ENCODE peak calls at places on chromosomes 2 and 18, in four cellular contexts. N, V, D and A are unnamed samples.

GRCh38 chr2:239561448-239562001 is 160.7 kb upstream of the HDAC4 start:
- DNase-seq in D (no peak), V (no peak), N (no peak), A (no peak)

GRCh38 chr18:56841836-56842235 is 190.7 kb downstream of the WDR7 start:
- DNase-seq in V (no peak), D (no peak), N (no peak), A (no peak)

GRCh38 chr2:130353291-130354134 is 2.3 kb upstream of the PTPN18 start:
- DNase-seq in D (no peak), V (no peak), N (no peak), A (no peak)

GRCh38 chr2:105186967-105187498 is 54.5 kb upstream of the GPR45 start:
- DNase-seq in N (no peak), D (no peak), V (no peak), A (no peak)

GRCh38 chr2:26816893-26817292 is 31.0 kb downstream of the CENPA start:
- DNase-seq in N (peak; percentile 59), V (peak; percentile 23), D (no peak), A (peak; percentile 46)

GRCh38 chr2:10385501-10385900 is 62.6 kb downstream of the ODC1 start:
- DNase-seq in D (no peak), V (no peak), N (no peak), A (no peak)

GRCh38 chr2:108354171-108354570 is 23.6 kb upstream of the SULT1C4 start:
- DNase-seq in D (no peak), N (no peak), V (no peak), A (no peak)

GRCh38 chr18:25351773-25352628 is at the start of gene ZNF521:
- DNase-seq in N (peak; percentile 18), V (peak; percentile 91), D (peak; percentile 40), A (peak; percentile 68)

GRCh38 chr2:1607971-1608688 is 136.2 kb downstream of the PXDN start:
- DNase-seq in D (no peak), N (no peak), V (no peak), A (no peak)

GRCh38 chr2:26772064-26773001 is 8.2 kb downstream of the SLC35F6 start:
- DNase-seq in D (peak; percentile 83), N (no peak), V (peak; percentile 57), A (peak; percentile 82)

GRCh38 chr2:44016282-44016681 is 20.5 kb upstream of the LRPPRC start:
- DNase-seq in V (peak; percentile 38), D (peak; percentile 62), N (no peak), A (peak; percentile 71)

GRCh38 chr2:133641497-133641896 is 73.2 kb upstream of the NCKAP5 start:
- DNase-seq in N (peak; percentile 55), D (no peak), V (no peak), A (peak; percentile 96)

GRCh38 chr2:19349911-19350677 is 8.3 kb downstream of the OSR1 start:
- DNase-seq in D (peak; percentile 27), V (peak; percentile 64), N (peak; percentile 29), A (no peak)

GRCh38 chr18:28176933-28177827 is at the start of gene CDH2:
- DNase-seq in N (no peak), D (peak; percentile 77), V (no peak), A (peak; percentile 59)

GRCh38 chr2:118309201-118310015 is 221.1 kb downstream of the INSIG2 start:
- DNase-seq in V (no peak), N (no peak), D (no peak), A (no peak)

GRCh38 chr2:39059366-39059952 is 61.4 kb downstream of the SOS1 start:
- DNase-seq in V (no peak), N (peak; percentile 18), D (peak; percentile 62), A (no peak)

GRCh38 chr18:34222025-34222395 is 2.7 kb downstream of the NOL4 start:
- DNase-seq in N (no peak), D (no peak), V (no peak), A (no peak)

GRCh38 chr18:39453882-39454281 is 1888.3 kb upstream of the CELF4 start:
- DNase-seq in D (peak; percentile 30), N (no peak), V (no peak), A (no peak)

GRCh38 chr2:240626531-240627300 is 1.4 kb downstream of the GPR35 start:
- DNase-seq in N (no peak), V (no peak), D (peak; percentile 92), A (no peak)

GRCh38 chr2:120598416-120598815 is 137.3 kb upstream of the GLI2 start:
- DNase-seq in V (no peak), D (no peak), N (no peak), A (no peak)

GRCh38 chr2:72150961-72151356 is 3.3 kb upstream of the CYP26B1 start:
- DNase-seq in D (no peak), V (no peak), N (no peak), A (no peak)

GRCh38 chr2:85765081-85765731 is 11.4 kb downstream of the ATOH8 start:
- DNase-seq in D (no peak), V (no peak), N (no peak), A (no peak)

GRCh38 chr18:22221350-22221749 is 52.0 kb downstream of the GATA6 start:
- DNase-seq in N (no peak), V (no peak), D (no peak), A (no peak)

GRCh38 chr2:222283634-222284033 is 15.2 kb downstream of the PAX3 start:
- DNase-seq in N (no peak), V (no peak), D (no peak), A (no peak)

GRCh38 chr18:22504665-22505064 is 87.0 kb upstream of the CTAGE1 start:
- DNase-seq in N (no peak), V (no peak), D (no peak), A (no peak)

GRCh38 chr18:53795061-53795460 is 429.4 kb downstream of the MBD2 start:
- DNase-seq in N (no peak), D (no peak), V (no peak), A (no peak)

GRCh38 chr2:96763511-96764252 is 3.0 kb downstream of the CNNM4 start:
- DNase-seq in N (no peak), V (peak; percentile 68), D (peak; percentile 49), A (peak; percentile 44)

GRCh38 chr2:136386046-136386445 is 268.1 kb upstream of the CXCR4 start:
- DNase-seq in V (no peak), D (no peak), N (no peak), A (no peak)

GRCh38 chr2:136381245-136381644 is 263.3 kb upstream of the CXCR4 start:
- DNase-seq in V (no peak), N (no peak), D (no peak), A (no peak)

GRCh38 chr2:136381722-136382633 is 264.0 kb upstream of the CXCR4 start:
- DNase-seq in D (no peak), N (no peak), V (no peak), A (no peak)

GRCh38 chr2:136383161-136383560 is 265.2 kb upstream of the CXCR4 start:
- DNase-seq in N (no peak), V (no peak), D (no peak), A (no peak)

GRCh38 chr2:136384541-136385303 is 266.8 kb upstream of the CXCR4 start:
- DNase-seq in D (peak; percentile 35), V (peak; percentile 20), N (peak; percentile 39), A (peak; percentile 67)
- TF ChIP-seq JUND in D (no peak), V (no peak), N (no peak), A (no peak)

DNA sequence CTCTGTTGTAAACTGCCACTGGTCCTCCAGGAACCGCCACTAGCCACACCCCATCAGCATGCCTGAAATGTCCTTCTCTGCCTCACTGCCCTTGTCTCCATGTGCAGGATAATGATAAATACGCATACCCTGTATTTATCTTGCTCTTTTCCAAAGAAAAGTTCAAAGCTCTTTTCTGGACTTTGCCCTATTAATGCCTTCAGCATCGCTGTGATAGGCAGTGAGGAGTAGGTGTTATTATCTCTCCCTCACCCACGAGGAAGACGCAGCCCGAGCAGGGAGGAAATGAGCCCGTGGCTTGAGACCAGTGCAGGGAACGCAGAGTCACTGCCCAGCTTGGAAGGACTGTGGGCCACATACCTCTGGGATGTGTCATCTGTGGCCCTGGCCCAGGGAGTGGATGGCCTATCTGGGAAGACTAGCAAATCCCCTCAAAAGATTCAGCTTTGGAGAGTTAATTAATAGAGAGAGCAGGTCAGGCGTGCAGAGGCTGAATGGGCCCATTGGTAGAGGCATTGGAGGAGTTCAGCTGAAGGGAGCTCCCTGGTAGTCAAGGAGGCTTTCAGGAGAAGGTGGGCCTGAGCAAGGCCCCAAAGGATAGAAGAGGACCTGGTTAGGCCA is 39.5 kb upstream of the MCFD2 start:
- DNase-seq in D (peak; percentile 92), N (no peak), V (peak; percentile 37), A (no peak)
- TF ChIP-seq JUND in D (peak; percentile 94), N (peak; percentile 71), V (peak; percentile 82), A (no peak)

GRCh38 chr2:233021771-233022170 is 8.7 kb upstream of the NGEF start:
- DNase-seq in N (no peak), D (no peak), V (no peak), A (no peak)
- TF ChIP-seq JUND in N (no peak), D (no peak), V (no peak), A (no peak)

GRCh38 chr2:237482485-237482884 is 4.6 kb upstream of the MLPH start:
- DNase-seq in N (no peak), V (no peak), D (peak; percentile 38), A (no peak)
- TF ChIP-seq JUND in N (no peak), V (no peak), D (no peak), A (no peak)

GRCh38 chr2:156670104-156670503 is 233.9 kb downstream of the GPD2 start:
- DNase-seq in V (no peak), N (no peak), D (no peak), A (no peak)

GRCh38 chr2:156663757-156664409 is 227.7 kb downstream of the GPD2 start:
- DNase-seq in V (no peak), D (no peak), N (no peak), A (no peak)

GRCh38 chr2:156671706-156672105 is 235.5 kb downstream of the GPD2 start:
- DNase-seq in N (no peak), D (no peak), V (no peak), A (no peak)

DNA sequence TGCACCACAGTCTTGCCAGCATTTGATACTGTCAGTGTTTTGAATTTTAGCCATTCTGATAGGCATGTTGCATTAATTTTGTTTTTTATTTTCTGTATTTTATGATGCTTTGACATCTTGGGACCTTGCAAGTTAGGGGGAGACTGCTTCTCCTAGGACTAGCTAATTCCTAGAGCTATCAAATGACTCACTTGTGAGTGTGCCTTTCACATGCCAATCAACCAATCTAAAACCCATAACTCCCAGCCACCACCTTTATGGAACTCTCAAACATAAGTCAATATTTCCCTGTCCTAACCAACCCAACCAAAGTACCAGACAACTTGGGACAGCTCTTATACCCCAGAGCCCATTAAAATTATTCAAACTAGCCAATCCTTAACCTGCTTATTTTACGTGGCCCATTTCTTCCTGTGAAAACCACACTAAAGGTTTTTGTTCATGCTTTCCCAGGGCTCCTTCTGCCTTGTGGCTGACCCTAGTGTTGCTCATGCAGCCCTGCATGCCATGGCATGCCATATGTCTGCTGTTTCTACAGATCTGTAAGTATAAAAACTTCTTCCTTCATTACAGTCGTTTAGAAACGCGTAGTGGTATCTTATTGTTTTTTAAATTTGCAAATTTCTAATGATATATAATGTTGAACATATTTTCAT is 230.1 kb downstream of the GPD2 start:
- DNase-seq in D (no peak), N (no peak), V (no peak), A (no peak)
- TF ChIP-seq JUND in D (no peak), N (no peak), V (no peak), A (no peak)